ENCODE peak calls at places on chromosomes 16 and 17, in seven cellular contexts. B is breast epithelium, T is testis, C is heart right ventricle, X is mucosa of descending colon, N is psoas muscle, R is PC-3. A is an unnamed sample.

GRCh38 chr16:58011652-58012051 is 10.4 kb downstream of the USB1 start:
- DNase-seq in X (no peak), T (no peak), N (no peak), R (no peak), C (no peak), B (no peak), A (peak; percentile 63)

GRCh38 chr16:47431960-47432359 is 28.9 kb downstream of the ITFG1 start:
- DNase-seq in X (no peak), R (no peak), T (no peak), B (no peak), C (no peak), N (no peak), A (no peak)

GRCh38 chr17:81471804-81472456 is 40.7 kb downstream of the ACTG1 start:
- DNase-seq in X (peak; percentile 58), B (peak; percentile 78), C (no peak), T (peak; percentile 93), N (peak; percentile 89), R (no peak), A (peak; percentile 31)

GRCh38 chr16:85378145-85379040 is 234.7 kb upstream of the GSE1 start:
- DNase-seq in C (no peak), X (no peak), B (no peak), T (no peak), R (no peak), N (no peak), A (no peak)

GRCh38 chr17:41793749-41794602 is 7.5 kb upstream of the JUP start:
- DNase-seq in N (no peak), T (no peak), C (no peak), B (no peak), X (peak; percentile 59), R (no peak), A (no peak)

GRCh38 chr16:1610071-1610840 is 1.6 kb downstream of the IFT140 start:
- DNase-seq in B (peak; percentile 84), R (peak; percentile 83), C (peak; percentile 93), T (peak; percentile 86), X (peak; percentile 94), N (peak; percentile 95), A (peak; percentile 95)

GRCh38 chr17:40290629-40291296 is 3.1 kb downstream of the CDC6 start:
- DNase-seq in C (no peak), T (peak; percentile 85), R (peak; percentile 76), B (no peak), N (no peak), X (peak; percentile 92), A (peak; percentile 97)

GRCh38 chr16:89422527-89422904 is 67.8 kb downstream of the ANKRD11 start:
- DNase-seq in C (no peak), T (no peak), N (peak; percentile 70), X (no peak), B (no peak), R (peak; percentile 45), A (no peak)

GRCh38 chr17:78999947-79000395 is 9.6 kb downstream of the CANT1 start:
- DNase-seq in R (no peak), N (no peak), X (no peak), C (no peak), B (no peak), T (no peak), A (no peak)

GRCh38 chr17:79000396-79001189 is 9.0 kb downstream of the CANT1 start:
- DNase-seq in R (no peak), N (no peak), C (no peak), B (no peak), T (peak; percentile 12), X (peak; percentile 12), A (no peak)

GRCh38 chr17:79002291-79002690 is 7.3 kb downstream of the CANT1 start:
- DNase-seq in N (no peak), X (no peak), C (no peak), B (no peak), T (peak; percentile 11), R (no peak), A (no peak)

GRCh38 chr17:79002796-79003593 is 6.6 kb downstream of the CANT1 start:
- DNase-seq in N (no peak), T (peak; percentile 12), C (no peak), B (no peak), X (no peak), R (no peak), A (no peak)

DNA sequence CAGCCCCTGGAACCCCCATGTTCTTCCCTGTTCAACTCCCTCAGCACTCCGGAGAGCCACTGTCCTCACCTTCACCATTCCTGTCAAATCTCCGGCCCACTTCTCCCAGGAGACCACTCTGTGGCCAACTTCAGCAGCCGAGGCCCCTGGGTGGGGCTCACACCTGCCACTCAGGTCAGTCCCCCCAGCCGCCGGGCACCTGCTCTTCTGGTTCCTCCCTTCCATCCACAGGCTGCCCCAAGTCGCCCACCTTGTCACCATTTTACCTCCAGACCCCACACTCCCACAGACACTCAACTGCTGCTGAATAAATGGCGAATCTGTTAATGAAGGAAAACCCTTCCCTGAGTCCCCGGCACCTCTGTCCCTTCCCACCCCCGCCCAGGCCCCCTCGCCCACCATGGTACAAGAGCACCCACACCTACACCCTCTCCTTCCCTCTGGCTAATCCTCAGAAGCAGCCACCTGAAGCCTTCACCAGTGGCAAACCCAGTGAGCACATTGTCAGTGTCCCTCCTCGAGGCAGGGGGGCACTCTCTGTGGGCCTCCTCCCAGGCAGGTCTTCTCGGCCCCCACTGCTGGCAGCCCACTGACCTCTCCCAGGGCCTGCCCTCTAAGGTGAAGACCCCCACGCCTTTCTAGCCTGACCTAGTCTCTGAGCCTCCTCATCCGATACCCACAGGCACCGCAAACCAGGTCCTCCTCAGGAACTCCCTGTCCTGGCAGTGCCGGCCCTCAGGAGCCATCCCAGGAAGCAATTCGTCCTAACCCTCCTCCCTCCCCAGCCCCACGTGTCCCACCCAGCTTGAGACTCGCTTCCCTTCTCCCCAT is 8.2 kb downstream of the CANT1 start:
- DNase-seq in C (no peak), R (no peak), T (peak; percentile 11), X (no peak), B (no peak), N (no peak), A (no peak)
- H3K4me1 ChIP-seq in C (peaks cover 8% of the 10 kb centered on the region), R (peaks cover 62% of the 10 kb centered on the region), T (peaks cover 34% of the 10 kb centered on the region), X (peaks cover 71% of the 10 kb centered on the region), B (peaks cover 6% of the 10 kb centered on the region), N (peaks cover 18% of the 10 kb centered on the region), A (no peaks in the 10 kb centered on the region)

GRCh38 chr16:4320571-4321137 is 4.8 kb downstream of the GLIS2 start:
- DNase-seq in N (no peak), B (no peak), C (no peak), X (no peak), T (no peak), R (no peak), A (no peak)

GRCh38 chr16:4319454-4319853 is 3.6 kb downstream of the GLIS2 start:
- DNase-seq in C (no peak), T (peak; percentile 55), B (no peak), R (no peak), N (peak; percentile 71), X (peak; percentile 61), A (peak; percentile 50)

GRCh38 chr16:4318171-4318910 is 2.5 kb downstream of the GLIS2 start:
- DNase-seq in X (no peak), B (no peak), C (no peak), R (no peak), T (no peak), N (no peak), A (peak; percentile 55)

GRCh38 chr16:4321286-4322120 is 5.6 kb downstream of the GLIS2 start:
- DNase-seq in B (no peak), R (no peak), N (no peak), T (no peak), C (no peak), X (no peak), A (no peak)

DNA sequence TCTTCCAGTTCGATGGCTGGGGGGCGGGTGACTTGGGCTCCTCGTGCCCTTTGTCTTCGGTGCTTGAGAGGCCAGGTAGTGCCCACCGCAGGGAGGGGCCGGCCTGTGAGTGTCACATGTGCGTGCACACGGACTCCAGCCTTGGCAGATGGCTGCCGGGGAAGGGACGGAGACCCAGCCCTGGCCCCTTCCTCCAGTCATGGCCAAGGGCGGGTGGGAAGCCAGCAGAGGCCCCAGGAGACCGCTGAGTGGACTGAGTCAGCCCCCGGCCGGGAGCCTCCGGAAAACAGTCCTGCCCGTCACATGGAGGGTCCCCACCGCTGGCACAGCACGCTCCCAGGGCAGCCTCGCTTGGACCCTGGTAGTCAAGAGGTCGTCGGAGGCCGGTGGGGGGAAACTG is 4.2 kb downstream of the GLIS2 start:
- DNase-seq in T (no peak), X (no peak), B (no peak), N (peak; percentile 77), R (no peak), C (peak; percentile 63), A (peak; percentile 32)
- H3K4me1 ChIP-seq in T (peaks cover 59% of the 10 kb centered on the region), X (peaks cover 14% of the 10 kb centered on the region), B (peaks cover 27% of the 10 kb centered on the region), N (peaks cover 5% of the 10 kb centered on the region), R (peaks cover 10% of the 10 kb centered on the region), C (peaks cover 67% of the 10 kb centered on the region), A (peaks cover 57% of the 10 kb centered on the region)

DNA sequence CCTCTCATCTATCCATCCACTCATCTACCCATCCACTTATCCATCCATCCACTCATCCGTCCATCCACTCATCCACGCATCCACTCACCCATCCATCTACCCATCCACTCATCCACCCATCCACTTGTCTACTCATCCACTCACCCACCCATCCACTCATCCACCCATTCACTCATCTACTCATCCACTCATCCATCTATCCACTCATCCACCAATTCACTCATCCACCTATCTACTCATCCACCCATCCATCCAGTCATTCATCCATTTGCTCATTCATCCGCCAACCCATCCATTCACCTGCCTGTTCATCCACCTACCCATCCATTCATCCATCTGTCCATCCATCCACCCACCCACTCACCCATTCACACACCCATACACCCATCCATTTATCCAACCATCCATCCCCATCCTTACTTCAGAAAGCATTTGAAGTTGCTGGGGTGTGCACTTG is 329.6 kb downstream of the SEC14L1 start:
- DNase-seq in N (no peak), B (no peak), T (no peak), X (no peak), C (no peak), R (no peak), A (no peak)
- H3K4me1 ChIP-seq in N (peaks cover 47% of the 10 kb centered on the region), B (peaks cover 33% of the 10 kb centered on the region), T (peaks cover 71% of the 10 kb centered on the region), X (peaks cover 37% of the 10 kb centered on the region), C (peaks cover 37% of the 10 kb centered on the region), R (peaks cover 40% of the 10 kb centered on the region), A (peaks cover 61% of the 10 kb centered on the region)

GRCh38 chr17:75590314-75590761 is 2.7 kb downstream of the MYO15B start:
- DNase-seq in T (no peak), R (no peak), X (no peak), B (no peak), C (no peak), N (no peak), A (no peak)

GRCh38 chr17:75588546-75589016 is 981 bp downstream of the MYO15B start:
- DNase-seq in N (peak; percentile 72), X (no peak), R (no peak), C (peak; percentile 67), B (no peak), T (peak; percentile 49), A (no peak)

GRCh38 chr17:75589919-75590303 is 2.3 kb downstream of the MYO15B start:
- DNase-seq in X (no peak), B (no peak), N (no peak), C (peak; percentile 45), R (no peak), T (no peak), A (no peak)

GRCh38 chr17:75587718-75588545 is at the start of gene MYO15B:
- DNase-seq in C (peak; percentile 76), B (no peak), X (peak; percentile 54), R (no peak), N (peak; percentile 78), T (peak; percentile 66), A (no peak)

DNA sequence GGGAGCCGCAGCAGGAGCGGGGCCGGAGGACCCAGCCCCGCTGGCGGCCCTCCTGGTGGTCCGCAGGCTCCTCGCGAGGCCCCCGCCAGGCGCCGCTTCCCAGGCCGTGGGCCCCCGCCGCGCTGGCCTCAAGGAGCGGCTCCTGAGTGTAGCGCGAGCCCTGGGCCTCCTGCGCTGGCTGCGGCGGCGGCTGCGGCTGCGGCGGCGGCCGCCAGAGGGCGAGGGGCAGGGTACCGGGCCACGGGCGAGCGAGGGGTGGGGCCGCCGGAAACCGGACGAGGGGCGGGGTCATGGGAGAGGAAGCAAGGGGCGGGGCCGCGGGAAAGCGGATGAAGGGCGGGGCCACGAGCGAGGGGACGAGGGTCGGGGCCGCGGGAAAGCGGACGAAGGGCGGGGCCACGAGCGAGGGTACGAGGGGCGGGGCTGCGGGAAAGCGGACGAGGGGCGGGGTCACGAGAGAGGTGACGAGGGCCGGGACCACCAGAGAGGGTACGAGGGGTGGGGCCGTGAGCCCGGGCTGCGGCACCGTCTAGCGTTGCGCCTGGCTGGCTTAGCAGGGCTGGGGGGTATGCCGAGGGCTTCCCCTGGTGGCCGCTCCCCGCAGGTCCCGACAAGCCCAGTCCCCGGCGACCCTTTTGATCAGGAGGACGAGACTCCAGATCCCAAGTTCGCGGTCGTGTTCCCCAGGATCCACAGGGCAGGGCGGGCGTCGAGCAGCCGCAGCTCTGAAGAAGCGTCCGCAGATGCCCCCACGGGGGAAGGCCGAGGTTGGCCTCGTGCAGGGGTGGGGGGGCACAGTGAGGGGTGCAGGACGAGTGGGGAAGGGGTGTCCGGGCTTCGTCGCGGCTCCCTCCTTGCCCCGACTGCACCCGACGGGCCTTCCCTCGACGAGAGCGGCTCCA is 1.7 kb downstream of the MYO15B start:
- DNase-seq in C (peak; percentile 99), R (peak; percentile 94), N (peak; percentile 98), B (peak; percentile 88), T (peak; percentile 97), X (peak; percentile 99), A (peak; percentile 93)
- H3K4me1 ChIP-seq in C (peaks cover 10% of the 10 kb centered on the region), R (peaks cover 10% of the 10 kb centered on the region), N (peaks cover 3% of the 10 kb centered on the region), B (peaks cover 7% of the 10 kb centered on the region), T (peaks cover 14% of the 10 kb centered on the region), X (peaks cover 17% of the 10 kb centered on the region), A (no peaks in the 10 kb centered on the region)

A was measured in adipocyte.